ENCODE peak calls at places on chromosome 16, in eight cellular contexts. F, Q, P, G, B, U, Y and J are unnamed samples.

GRCh38 chr16:85759631-85760419 is 8.9 kb upstream of the C16orf74 start:
- DNase-seq in F (no peak), Q (no peak), P (peak; percentile 69), G (no peak), B (no peak), U (no peak), Y (no peak), J (no peak)

GRCh38 chr16:23650674-23651073 is 9.4 kb downstream of the DCTN5 start:
- DNase-seq in F (peak; percentile 15), Q (no peak), P (no peak), G (no peak), B (no peak), U (no peak), Y (peak; percentile 72), J (no peak)

GRCh38 chr16:64751906-64752305 is 370.0 kb downstream of the CDH11 start:
- DNase-seq in F (peak; percentile 90), Q (peak; percentile 7), P (no peak), G (no peak), B (no peak), U (peak; percentile 93), Y (no peak), J (no peak)

GRCh38 chr16:67155305-67156145 is 4.2 kb downstream of the TRADD start:
- DNase-seq in F (peak; percentile 58), Q (peak; percentile 80), P (peak; percentile 88), G (no peak), B (peak; percentile 75), U (peak; percentile 83), Y (peak; percentile 81), J (peak; percentile 86)

GRCh38 chr16:72677662-72678447 is 370.1 kb downstream of the ZFHX3 start:
- DNase-seq in F (peak; percentile 41), Q (no peak), P (peak; percentile 60), G (no peak), B (no peak), U (peak; percentile 66), Y (no peak), J (no peak)

GRCh38 chr16:57184890-57185445 is 871 bp downstream of the PSME3IP1 start:
- DNase-seq in F (no peak), Q (no peak), P (peak; percentile 49), G (no peak), B (no peak), U (no peak), Y (no peak), J (no peak)

GRCh38 chr16:85704900-85705846 is 16.4 kb upstream of the GINS2 start:
- DNase-seq in F (no peak), Q (no peak), P (peak; percentile 29), G (no peak), B (no peak), U (no peak), Y (no peak), J (no peak)

GRCh38 chr16:88856122-88856827 is 472 bp downstream of the GALNS start:
- DNase-seq in F (no peak), Q (no peak), P (peak; percentile 38), G (no peak), B (no peak), U (no peak), Y (peak; percentile 19), J (no peak)

GRCh38 chr16:10979717-10980601 is 35.6 kb downstream of the CLEC16A start:
- DNase-seq in F (peak; percentile 33), Q (peak; percentile 72), P (no peak), G (no peak), B (no peak), U (no peak), Y (peak; percentile 67), J (peak; percentile 35)

GRCh38 chr16:15954814-15955151 is 5.4 kb downstream of the ABCC1 start:
- DNase-seq in F (no peak), Q (no peak), P (no peak), G (no peak), B (no peak), U (no peak), Y (peak; percentile 28), J (no peak)

GRCh38 chr16:10878644-10879498 is 1.9 kb downstream of the CIITA start:
- DNase-seq in F (peak; percentile 26), Q (peak; percentile 32), P (peak; percentile 35), G (no peak), B (no peak), U (peak; percentile 47), Y (peak; percentile 45), J (no peak)

GRCh38 chr16:89232107-89232506 is 14.6 kb downstream of the ZNF778 start:
- DNase-seq in F (no peak), Q (no peak), P (no peak), G (no peak), B (no peak), U (no peak), Y (no peak), J (no peak)

GRCh38 chr16:30660424-30661251 is 2.4 kb downstream of the FBRS start:
- DNase-seq in F (peak; percentile 19), Q (no peak), P (no peak), G (peak; percentile 73), B (peak; percentile 57), U (peak; percentile 65), Y (no peak), J (no peak)

GRCh38 chr16:69040144-69040909 is 65.1 kb upstream of the HAS3 start:
- DNase-seq in F (peak; percentile 42), Q (peak; percentile 18), P (no peak), G (no peak), B (no peak), U (peak; percentile 77), Y (no peak), J (no peak)

GRCh38 chr16:82533161-82533560 is 93.6 kb upstream of the CDH13 start:
- DNase-seq in F (no peak), Q (no peak), P (peak; percentile 11), G (no peak), B (no peak), U (no peak), Y (no peak), J (no peak)

GRCh38 chr16:27973678-27974077 is 89.8 kb downstream of the GSG1L start:
- DNase-seq in F (no peak), Q (no peak), P (no peak), G (no peak), B (no peak), U (no peak), Y (no peak), J (no peak)

GRCh38 chr16:70769131-70769530 is 31.8 kb downstream of the VAC14 start:
- DNase-seq in F (no peak), Q (no peak), P (no peak), G (no peak), B (no peak), U (no peak), Y (no peak), J (no peak)

GRCh38 chr16:10883004-10883403 is 6.0 kb downstream of the CIITA start:
- DNase-seq in F (no peak), Q (no peak), P (peak; percentile 30), G (no peak), B (no peak), U (no peak), Y (no peak), J (no peak)

GRCh38 chr16:68802190-68802589 is 41.1 kb upstream of the TANGO6 start:
- DNase-seq in F (peak; percentile 52), Q (peak; percentile 92), P (no peak), G (no peak), B (no peak), U (peak; percentile 50), Y (no peak), J (no peak)

GRCh38 chr16:85412911-85413520 is 200.1 kb upstream of the GSE1 start:
- DNase-seq in F (no peak), Q (no peak), P (no peak), G (no peak), B (no peak), U (no peak), Y (no peak), J (no peak)

GRCh38 chr16:67486805-67487204 is 3.5 kb upstream of the AGRP start:
- DNase-seq in F (no peak), Q (peak; percentile 24), P (no peak), G (no peak), B (no peak), U (peak; percentile 28), Y (no peak), J (no peak)

GRCh38 chr16:75320435-75320834 is 69.0 kb upstream of the BCAR1 start:
- DNase-seq in F (no peak), Q (no peak), P (no peak), G (no peak), B (no peak), U (peak; percentile 30), Y (peak; percentile 91), J (peak; percentile 73)